ENCODE peak calls at places on chromosomes 5 and 9, in five cellular contexts. C, M, R, A and G are unnamed samples.

GRCh38 chr9:37381094-37381741 is 41.3 kb upstream of the GRHPR start:
- DNase-seq in C (no peak), M (no peak), R (no peak), A (no peak), G (no peak)

GRCh38 chr5:77211013-77211690 is 672 bp downstream of the PDE8B start:
- DNase-seq in C (peak; percentile 28), M (no peak), R (peak; percentile 8), A (no peak), G (peak; percentile 32)

GRCh38 chr9:137497921-137498719 is 39.0 kb upstream of the NSMF start:
- DNase-seq in C (no peak), M (no peak), R (no peak), A (no peak), G (no peak)

GRCh38 chr5:36066540-36067210 is at the start of gene UGT3A2:
- DNase-seq in C (no peak), M (no peak), R (no peak), A (no peak), G (no peak)

GRCh38 chr5:59745422-59745863 is 148.1 kb downstream of the PDE4D start:
- DNase-seq in C (peak; percentile 75), M (no peak), R (no peak), A (peak; percentile 8), G (no peak)

GRCh38 chr9:131739192-131739961 is 499 bp downstream of the RAPGEF1 start:
- DNase-seq in C (peak; percentile 71), M (no peak), R (peak; percentile 56), A (peak; percentile 32), G (peak; percentile 62)

GRCh38 chr9:28668158-28668557 is 1094.9 kb upstream of the C9orf72 start:
- DNase-seq in C (no peak), M (no peak), R (no peak), A (no peak), G (no peak)

GRCh38 chr9:85202596-85202995 is 533.1 kb downstream of the NTRK2 start:
- DNase-seq in C (peak; percentile 61), M (no peak), R (no peak), A (no peak), G (no peak)

GRCh38 chr5:132493821-132494220 is 3.2 kb upstream of the IRF1 start:
- DNase-seq in C (no peak), M (no peak), R (no peak), A (no peak), G (no peak)

GRCh38 chr5:20420991-20421595 is 433.1 kb upstream of the CDH18 start:
- DNase-seq in C (no peak), M (no peak), R (no peak), A (no peak), G (no peak)

GRCh38 chr9:84294551-84294950 is 46.0 kb downstream of the SLC28A3 start:
- DNase-seq in C (no peak), M (no peak), R (no peak), A (no peak), G (no peak)

GRCh38 chr9:109422641-109423040 is 75.5 kb downstream of the PTPN3 start:
- DNase-seq in C (no peak), M (no peak), R (no peak), A (no peak), G (no peak)

GRCh38 chr5:135993894-135994514 is 34.8 kb upstream of the TGFBI start:
- DNase-seq in C (peak; percentile 67), M (no peak), R (peak; percentile 77), A (no peak), G (no peak)

GRCh38 chr5:141560725-141561483 is 57.9 kb downstream of the DIAPH1 start:
- DNase-seq in C (peak; percentile 98), M (peak; percentile 98), R (peak; percentile 95), A (peak; percentile 77), G (peak; percentile 89)

GRCh38 chr9:75333624-75334023 is 245.3 kb downstream of the OSTF1 start:
- DNase-seq in C (no peak), M (no peak), R (no peak), A (no peak), G (no peak)

GRCh38 chr9:84230355-84231136 is 110.0 kb downstream of the SLC28A3 start:
- DNase-seq in C (peak; percentile 18), M (no peak), R (peak; percentile 11), A (no peak), G (no peak)

GRCh38 chr5:87899109-87900100 is 369.2 kb downstream of the TMEM161B start:
- DNase-seq in C (peak; percentile 81), M (no peak), R (peak; percentile 1), A (peak; percentile 69), G (no peak)

GRCh38 chr9:137062384-137062783 is 8.0 kb downstream of the SAPCD2 start:
- DNase-seq in C (no peak), M (no peak), R (no peak), A (no peak), G (no peak)